ENCODE peak calls at places on chromosomes 12 and 14, in six cellular contexts. Z is H9, M is IMR-90, U is neuronal stem cell, K is H1, P is trophoblast cell. W is an unnamed sample.

GRCh38 chr14:37116933-37117844 is 55.2 kb downstream of the SLC25A21 start:
- DNase-seq in U (no peak), K (no peak), Z (no peak), P (no peak), M (peak), W (peak)

GRCh38 chr12:112852127-112852526 is 54.6 kb upstream of the OAS1 start:
- DNase-seq in P (no peak), Z (no peak), K (no peak), U (no peak), M (no peak), W (no peak)

GRCh38 chr12:120677765-120678473 is 9.0 kb upstream of the MLEC start:
- DNase-seq in K (peak), P (no peak), U (no peak), M (no peak), Z (no peak), W (no peak)

GRCh38 chr12:28121433-28121832 is 68.8 kb upstream of the CCDC91 start:
- DNase-seq in P (no peak), K (no peak), Z (no peak), U (no peak), M (no peak), W (no peak)

GRCh38 chr14:102849522-102850379 is 72.5 kb downstream of the TRAF3 start:
- DNase-seq in U (no peak), P (no peak), K (no peak), Z (no peak), M (peak), W (peak)

GRCh38 chr12:32583535-32583934 is 95.6 kb upstream of the DNM1L start:
- DNase-seq in M (peak), U (no peak), K (no peak), P (no peak), Z (no peak), W (peak)

GRCh38 chr14:78253986-78254385 is 83.8 kb downstream of the NRXN3 start:
- DNase-seq in M (peak), K (no peak), U (no peak), P (no peak), Z (no peak), W (no peak)

GRCh38 chr12:49899921-49900320 is 3.8 kb downstream of the FAIM2 start:
- DNase-seq in M (no peak), U (no peak), K (no peak), Z (no peak), P (no peak), W (no peak)

GRCh38 chr12:106284294-106285105 is 18.0 kb upstream of the TCP11L2 start:
- DNase-seq in Z (no peak), M (no peak), U (no peak), P (no peak), K (no peak), W (no peak)

DNA sequence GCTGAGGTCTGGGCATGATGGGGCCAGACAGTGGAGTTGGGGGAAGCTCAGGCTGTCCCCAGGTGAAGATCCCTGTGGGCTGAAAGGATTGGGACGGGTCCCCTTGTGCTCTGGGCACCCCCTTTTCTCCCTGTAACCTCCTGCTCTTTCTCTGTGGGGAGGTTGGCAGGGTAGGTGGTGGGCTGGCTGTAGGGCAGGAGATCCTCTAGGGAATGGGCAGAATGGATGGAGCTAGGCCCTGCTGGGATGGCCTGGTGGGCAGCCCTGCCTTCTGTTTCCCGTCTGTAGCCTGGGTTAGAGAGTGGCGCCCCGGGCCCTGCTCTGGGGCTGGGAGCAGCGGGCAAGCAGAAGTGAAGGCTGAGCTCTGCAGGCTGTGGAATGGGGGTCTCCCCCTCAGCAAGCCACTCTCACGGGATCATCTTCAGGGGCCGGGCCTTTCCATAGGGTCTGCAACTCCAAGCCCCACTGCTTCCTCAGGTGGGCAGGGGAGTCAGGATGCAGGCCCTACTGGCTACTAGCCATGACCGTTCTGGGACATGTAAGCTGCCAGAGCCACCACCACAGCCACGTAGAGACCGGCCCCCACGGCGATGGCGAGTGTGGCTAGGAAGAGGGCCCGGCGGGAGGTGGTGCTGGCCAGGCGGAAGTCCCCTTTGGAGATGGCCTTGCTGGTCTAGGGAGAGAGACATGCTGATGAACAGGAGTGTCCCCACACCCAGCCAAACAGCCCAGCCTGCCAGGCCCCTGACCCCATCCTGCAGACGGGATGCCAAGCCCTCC is 18.8 kb downstream of the SYNDIG1L start:
- DNase-seq in P (no peak), K (no peak), U (no peak), Z (no peak), M (no peak), W (no peak)
- H2AK5ac ChIP-seq in P (no peak), K (no peak), U (peak), Z (no peak), M (no peak), W (no peak)

DNA sequence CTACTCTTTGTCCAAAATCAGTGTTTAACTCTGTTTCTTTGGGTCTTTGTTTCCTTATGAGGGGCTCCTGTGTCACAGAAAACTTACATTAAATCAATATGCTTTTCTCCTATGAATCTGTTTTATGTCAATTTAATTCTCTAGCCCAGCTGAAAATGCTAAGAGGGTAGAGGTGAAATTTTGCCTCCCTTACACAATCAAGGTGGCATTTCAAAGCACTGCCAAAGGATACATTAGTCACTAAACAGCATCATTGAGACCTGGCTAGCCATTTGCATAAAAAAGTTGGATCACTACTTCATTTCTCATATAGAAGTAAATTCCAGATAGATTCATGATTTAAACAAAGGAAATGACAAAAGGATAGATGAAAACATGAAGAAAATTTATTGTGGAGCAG is 12.1 kb downstream of the TCL1B start:
- DNase-seq in M (no peak), P (no peak), Z (no peak), K (no peak), U (no peak), W (no peak)
- H3K4me2 ChIP-seq in M (no peak), P (no peak), Z (no peak), K (no peak), U (no peak), W (no peak)

DNA sequence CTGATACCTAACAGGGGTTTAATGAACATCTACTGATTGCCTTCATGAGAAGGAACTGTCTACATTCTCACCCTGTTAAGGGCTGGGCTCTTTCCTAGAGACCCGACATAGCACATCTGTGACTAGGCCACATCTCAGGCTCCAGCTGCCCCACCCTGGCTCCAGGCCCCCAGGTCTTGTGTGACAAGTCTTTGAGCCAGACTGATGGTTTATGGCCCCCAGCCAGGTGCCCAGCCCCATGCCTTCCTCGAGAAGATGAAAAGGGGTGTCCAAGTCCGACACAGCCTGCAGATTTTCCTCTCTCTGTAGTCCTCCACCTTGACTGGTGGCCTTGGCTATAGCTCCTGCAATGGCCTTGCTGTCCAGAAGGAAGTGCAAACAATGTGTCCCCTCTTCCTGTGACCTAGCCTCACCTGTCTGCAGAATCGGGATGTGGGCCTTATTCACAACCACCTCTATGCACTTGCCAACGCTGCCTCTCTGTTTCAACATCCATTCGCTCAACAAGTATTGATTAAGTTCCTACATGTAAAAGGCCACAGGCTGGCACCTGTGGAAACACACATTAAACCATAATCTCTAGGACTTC is 4.2 kb downstream of the ACTN1 start:
- DNase-seq in P (no peak), M (no peak), U (no peak), Z (no peak), K (no peak), W (no peak)
- H4K91ac ChIP-seq in P (no peak), M (peak), U (no peak), Z (no peak), K (no peak), W (peak)

GRCh38 chr14:87813691-87814090 is 179.3 kb downstream of the GALC start:
- DNase-seq in Z (no peak), U (no peak), M (no peak), P (no peak), K (no peak), W (no peak)
- H2AK5ac ChIP-seq in Z (no peak), U (no peak), M (no peak), P (no peak), K (no peak), W (no peak)

W was measured in mesenchymal stem cell.